ENCODE peak calls at places on chromosomes 2 and 18, in eight cellular contexts. One of them, this sample, is unnamed.

GRCh38 chr2:208134928-208135586 is 5.4 kb upstream of the CRYGC start:
- DNase-seq in activated CD4-positive, alpha-beta T cell treated with anti-CD3 and anti-CD28 coated beads for 36 hours: peak
- DNase-seq in HFFc6: no peak
- DNase-seq in NCI-H774: no peak
- DNase-seq in germinal center: no peak
- DNase-seq in fibroblast of mammary gland: no peak
- DNase-seq in SK-N-SH: no peak
- DNase-seq in occipital lobe: no peak
- DNase-seq in this sample: peak

GRCh38 chr2:228767196-228767595 is 503.9 kb downstream of the PID1 start:
- DNase-seq in activated CD4-positive, alpha-beta T cell treated with anti-CD3 and anti-CD28 coated beads for 36 hours: no peak
- DNase-seq in HFFc6: peak
- DNase-seq in NCI-H774: no peak
- DNase-seq in germinal center: no peak
- DNase-seq in fibroblast of mammary gland: peak
- DNase-seq in SK-N-SH: no peak
- DNase-seq in occipital lobe: no peak
- DNase-seq in this sample: no peak

GRCh38 chr2:166067204-166067603 is 60.6 kb downstream of the SCN1A start:
- DNase-seq in activated CD4-positive, alpha-beta T cell treated with anti-CD3 and anti-CD28 coated beads for 36 hours: no peak
- DNase-seq in HFFc6: no peak
- DNase-seq in NCI-H774: no peak
- DNase-seq in germinal center: no peak
- DNase-seq in fibroblast of mammary gland: no peak
- DNase-seq in SK-N-SH: no peak
- DNase-seq in occipital lobe: no peak
- DNase-seq in this sample: no peak

GRCh38 chr2:70596739-70597138 is 43.1 kb upstream of the TGFA start:
- DNase-seq in activated CD4-positive, alpha-beta T cell treated with anti-CD3 and anti-CD28 coated beads for 36 hours: no peak
- DNase-seq in HFFc6: peak
- DNase-seq in NCI-H774: no peak
- DNase-seq in germinal center: no peak
- DNase-seq in fibroblast of mammary gland: no peak
- DNase-seq in SK-N-SH: no peak
- DNase-seq in occipital lobe: no peak
- DNase-seq in this sample: no peak

GRCh38 chr2:132725134-132725533 is 55.1 kb upstream of the LYPD1 start:
- DNase-seq in activated CD4-positive, alpha-beta T cell treated with anti-CD3 and anti-CD28 coated beads for 36 hours: no peak
- DNase-seq in HFFc6: no peak
- DNase-seq in NCI-H774: no peak
- DNase-seq in germinal center: no peak
- DNase-seq in fibroblast of mammary gland: no peak
- DNase-seq in SK-N-SH: peak
- DNase-seq in occipital lobe: no peak
- DNase-seq in this sample: no peak

GRCh38 chr2:42922790-42923631 is 130.6 kb upstream of the HAAO start:
- DNase-seq in activated CD4-positive, alpha-beta T cell treated with anti-CD3 and anti-CD28 coated beads for 36 hours: no peak
- DNase-seq in HFFc6: peak
- DNase-seq in NCI-H774: no peak
- DNase-seq in germinal center: no peak
- DNase-seq in fibroblast of mammary gland: peak
- DNase-seq in SK-N-SH: no peak
- DNase-seq in occipital lobe: no peak
- DNase-seq in this sample: no peak

GRCh38 chr2:10864888-10865551 is 46.7 kb upstream of the KCNF1 start:
- DNase-seq in activated CD4-positive, alpha-beta T cell treated with anti-CD3 and anti-CD28 coated beads for 36 hours: peak
- DNase-seq in HFFc6: no peak
- DNase-seq in NCI-H774: no peak
- DNase-seq in germinal center: peak
- DNase-seq in fibroblast of mammary gland: no peak
- DNase-seq in SK-N-SH: no peak
- DNase-seq in occipital lobe: no peak
- DNase-seq in this sample: peak

GRCh38 chr2:29931818-29932217 is 10.4 kb upstream of the ALK start:
- DNase-seq in activated CD4-positive, alpha-beta T cell treated with anti-CD3 and anti-CD28 coated beads for 36 hours: no peak
- DNase-seq in HFFc6: no peak
- DNase-seq in NCI-H774: no peak
- DNase-seq in germinal center: no peak
- DNase-seq in fibroblast of mammary gland: no peak
- DNase-seq in SK-N-SH: no peak
- DNase-seq in occipital lobe: no peak
- DNase-seq in this sample: no peak

GRCh38 chr2:60352491-60353405 is 200.7 kb downstream of the BCL11A start:
- DNase-seq in activated CD4-positive, alpha-beta T cell treated with anti-CD3 and anti-CD28 coated beads for 36 hours: no peak
- DNase-seq in HFFc6: no peak
- DNase-seq in NCI-H774: no peak
- DNase-seq in germinal center: peak
- DNase-seq in fibroblast of mammary gland: no peak
- DNase-seq in SK-N-SH: no peak
- DNase-seq in occipital lobe: no peak
- DNase-seq in this sample: no peak

GRCh38 chr2:181457121-181457740 is at the start of gene ITGA4:
- DNase-seq in activated CD4-positive, alpha-beta T cell treated with anti-CD3 and anti-CD28 coated beads for 36 hours: peak
- DNase-seq in HFFc6: peak
- DNase-seq in NCI-H774: peak
- DNase-seq in germinal center: peak
- DNase-seq in fibroblast of mammary gland: peak
- DNase-seq in SK-N-SH: peak
- DNase-seq in occipital lobe: no peak
- DNase-seq in this sample: peak

GRCh38 chr2:160367887-160368286 is 125.7 kb downstream of the RBMS1 start:
- DNase-seq in activated CD4-positive, alpha-beta T cell treated with anti-CD3 and anti-CD28 coated beads for 36 hours: peak
- DNase-seq in HFFc6: peak
- DNase-seq in NCI-H774: no peak
- DNase-seq in germinal center: no peak
- DNase-seq in fibroblast of mammary gland: peak
- DNase-seq in SK-N-SH: no peak
- DNase-seq in occipital lobe: no peak
- DNase-seq in this sample: no peak

GRCh38 chr18:55585586-55586521 is 2.1 kb downstream of the TCF4 start:
- DNase-seq in activated CD4-positive, alpha-beta T cell treated with anti-CD3 and anti-CD28 coated beads for 36 hours: no peak
- DNase-seq in HFFc6: no peak
- DNase-seq in NCI-H774: no peak
- DNase-seq in germinal center: no peak
- DNase-seq in fibroblast of mammary gland: peak
- DNase-seq in SK-N-SH: no peak
- DNase-seq in occipital lobe: peak
- DNase-seq in this sample: no peak

GRCh38 chr18:11808001-11808855 is 43.0 kb upstream of the CHMP1B start:
- DNase-seq in activated CD4-positive, alpha-beta T cell treated with anti-CD3 and anti-CD28 coated beads for 36 hours: no peak
- DNase-seq in HFFc6: peak
- DNase-seq in NCI-H774: no peak
- DNase-seq in germinal center: no peak
- DNase-seq in fibroblast of mammary gland: peak
- DNase-seq in SK-N-SH: no peak
- DNase-seq in occipital lobe: no peak
- DNase-seq in this sample: no peak